ENCODE peak calls at places on chromosomes 1 and 21, in six cellular contexts. One of them, this sample, is unnamed.
A peak's percentile ranks its signal among the peaks of the same experiment; 100 is the strongest.

GRCh38 chr21:20030390-20030789 is 967.8 kb upstream of the NCAM2 start:
- DNase-seq in epithelial cell of proximal tubule: no peak
- DNase-seq in GM20000: no peak
- DNase-seq in Peyer's patch: no peak
- DNase-seq in HFFc6: no peak
- DNase-seq in pancreas: no peak
- DNase-seq in this sample: no peak

GRCh38 chr1:23528245-23528978 is 2.6 kb downstream of the E2F2 start:
- DNase-seq in epithelial cell of proximal tubule: no peak
- DNase-seq in GM20000: peak; percentile 67
- DNase-seq in Peyer's patch: peak; percentile 66
- DNase-seq in HFFc6: peak; percentile 87
- DNase-seq in pancreas: peak; percentile 84
- DNase-seq in this sample: peak; percentile 44

GRCh38 chr1:62247391-62248168 is 52.9 kb downstream of the L1TD1 start:
- DNase-seq in epithelial cell of proximal tubule: no peak
- DNase-seq in GM20000: no peak
- DNase-seq in Peyer's patch: no peak
- DNase-seq in HFFc6: no peak
- DNase-seq in pancreas: no peak
- DNase-seq in this sample: no peak

GRCh38 chr1:41536296-41536695 is 51.8 kb upstream of the EDN2 start:
- DNase-seq in epithelial cell of proximal tubule: no peak
- DNase-seq in GM20000: no peak
- DNase-seq in Peyer's patch: no peak
- DNase-seq in HFFc6: no peak
- DNase-seq in pancreas: no peak
- DNase-seq in this sample: no peak

GRCh38 chr21:32468567-32469175 is 56.2 kb downstream of the EVA1C start:
- DNase-seq in epithelial cell of proximal tubule: no peak
- DNase-seq in GM20000: no peak
- DNase-seq in Peyer's patch: no peak
- DNase-seq in HFFc6: no peak
- DNase-seq in pancreas: no peak
- DNase-seq in this sample: no peak

GRCh38 chr1:182173791-182174190 is 112.3 kb upstream of the ZNF648 start:
- DNase-seq in epithelial cell of proximal tubule: no peak
- DNase-seq in GM20000: no peak
- DNase-seq in Peyer's patch: no peak
- DNase-seq in HFFc6: no peak
- DNase-seq in pancreas: no peak
- DNase-seq in this sample: no peak

GRCh38 chr1:241749041-241749798 is 97.1 kb downstream of the WDR64 start:
- DNase-seq in epithelial cell of proximal tubule: no peak
- DNase-seq in GM20000: no peak
- DNase-seq in Peyer's patch: no peak
- DNase-seq in HFFc6: no peak
- DNase-seq in pancreas: no peak
- DNase-seq in this sample: no peak

GRCh38 chr1:228884615-228885566 is 149.6 kb downstream of the RHOU start:
- DNase-seq in epithelial cell of proximal tubule: no peak
- DNase-seq in GM20000: no peak
- DNase-seq in Peyer's patch: no peak
- DNase-seq in HFFc6: no peak
- DNase-seq in pancreas: no peak
- DNase-seq in this sample: no peak

GRCh38 chr1:36889478-36889845 is 144.9 kb downstream of the GRIK3 start:
- DNase-seq in epithelial cell of proximal tubule: no peak
- DNase-seq in GM20000: no peak
- DNase-seq in Peyer's patch: no peak
- DNase-seq in HFFc6: no peak
- DNase-seq in pancreas: no peak
- DNase-seq in this sample: no peak

GRCh38 chr21:45100866-45101265 is 26.5 kb downstream of the ADARB1 start:
- DNase-seq in epithelial cell of proximal tubule: no peak
- DNase-seq in GM20000: no peak
- DNase-seq in Peyer's patch: no peak
- DNase-seq in HFFc6: no peak
- DNase-seq in pancreas: no peak
- DNase-seq in this sample: no peak

GRCh38 chr1:2154022-2154421 is 40.5 kb downstream of the FAAP20 start:
- DNase-seq in epithelial cell of proximal tubule: no peak
- DNase-seq in GM20000: no peak
- DNase-seq in Peyer's patch: no peak
- DNase-seq in HFFc6: no peak
- DNase-seq in pancreas: no peak
- DNase-seq in this sample: no peak

GRCh38 chr21:38773108-38774061 is 32.3 kb upstream of the ETS2 start:
- DNase-seq in epithelial cell of proximal tubule: peak; percentile 70
- DNase-seq in GM20000: no peak
- DNase-seq in Peyer's patch: no peak
- DNase-seq in HFFc6: peak; percentile 97
- DNase-seq in pancreas: no peak
- DNase-seq in this sample: no peak

GRCh38 chr1:87686137-87686490 is 357.4 kb downstream of the LMO4 start:
- DNase-seq in epithelial cell of proximal tubule: no peak
- DNase-seq in GM20000: no peak
- DNase-seq in Peyer's patch: no peak
- DNase-seq in HFFc6: no peak
- DNase-seq in pancreas: no peak
- DNase-seq in this sample: no peak

GRCh38 chr1:74467786-74468377 is 44.5 kb downstream of the LRRC53 start:
- DNase-seq in epithelial cell of proximal tubule: no peak
- DNase-seq in GM20000: no peak
- DNase-seq in Peyer's patch: no peak
- DNase-seq in HFFc6: no peak
- DNase-seq in pancreas: no peak
- DNase-seq in this sample: no peak

GRCh38 chr1:96508226-96508625 is 213.4 kb upstream of the PTBP2 start:
- DNase-seq in epithelial cell of proximal tubule: no peak
- DNase-seq in GM20000: no peak
- DNase-seq in Peyer's patch: no peak
- DNase-seq in HFFc6: no peak
- DNase-seq in pancreas: no peak
- DNase-seq in this sample: no peak

GRCh38 chr21:44819283-44820243 is 1.7 kb upstream of the SUMO3 start:
- DNase-seq in epithelial cell of proximal tubule: no peak
- DNase-seq in GM20000: no peak
- DNase-seq in Peyer's patch: no peak
- DNase-seq in HFFc6: no peak
- DNase-seq in pancreas: no peak
- DNase-seq in this sample: no peak

GRCh38 chr1:62481681-62482080 is 44.8 kb downstream of the USP1 start:
- DNase-seq in epithelial cell of proximal tubule: no peak
- DNase-seq in GM20000: no peak
- DNase-seq in Peyer's patch: no peak
- DNase-seq in HFFc6: no peak
- DNase-seq in pancreas: no peak
- DNase-seq in this sample: no peak

GRCh38 chr1:1431006-1431844 is 4.3 kb upstream of the VWA1 start:
- DNase-seq in epithelial cell of proximal tubule: no peak
- DNase-seq in GM20000: no peak
- DNase-seq in Peyer's patch: no peak
- DNase-seq in HFFc6: no peak
- DNase-seq in pancreas: peak; percentile 38
- DNase-seq in this sample: no peak

GRCh38 chr1:161177936-161178244 is 583 bp upstream of the B4GALT3 start:
- DNase-seq in epithelial cell of proximal tubule: no peak
- DNase-seq in GM20000: no peak
- DNase-seq in Peyer's patch: no peak
- DNase-seq in HFFc6: no peak
- DNase-seq in pancreas: no peak
- DNase-seq in this sample: no peak

GRCh38 chr1:223037845-223038244 is 105.2 kb downstream of the TLR5 start:
- DNase-seq in epithelial cell of proximal tubule: no peak
- DNase-seq in GM20000: no peak
- DNase-seq in Peyer's patch: no peak
- DNase-seq in HFFc6: no peak
- DNase-seq in pancreas: no peak
- DNase-seq in this sample: no peak

GRCh38 chr21:46122758-46123683 is 25.1 kb downstream of the COL6A2 start:
- DNase-seq in epithelial cell of proximal tubule: no peak
- DNase-seq in GM20000: no peak
- DNase-seq in Peyer's patch: no peak
- DNase-seq in HFFc6: no peak
- DNase-seq in pancreas: no peak
- DNase-seq in this sample: no peak

GRCh38 chr1:203117611-203118575 is 9.6 kb upstream of the ADORA1 start:
- DNase-seq in epithelial cell of proximal tubule: no peak
- DNase-seq in GM20000: peak; percentile 82
- DNase-seq in Peyer's patch: peak; percentile 25
- DNase-seq in HFFc6: peak; percentile 45
- DNase-seq in pancreas: peak; percentile 79
- DNase-seq in this sample: no peak

GRCh38 chr1:8791819-8792218 is 25.6 kb downstream of the RERE start:
- DNase-seq in epithelial cell of proximal tubule: no peak
- DNase-seq in GM20000: no peak
- DNase-seq in Peyer's patch: no peak
- DNase-seq in HFFc6: no peak
- DNase-seq in pancreas: no peak
- DNase-seq in this sample: no peak

GRCh38 chr1:67804710-67805109 is 28.6 kb downstream of the GNG12 start:
- DNase-seq in epithelial cell of proximal tubule: no peak
- DNase-seq in GM20000: no peak
- DNase-seq in Peyer's patch: no peak
- DNase-seq in HFFc6: no peak
- DNase-seq in pancreas: no peak
- DNase-seq in this sample: no peak

DNA sequence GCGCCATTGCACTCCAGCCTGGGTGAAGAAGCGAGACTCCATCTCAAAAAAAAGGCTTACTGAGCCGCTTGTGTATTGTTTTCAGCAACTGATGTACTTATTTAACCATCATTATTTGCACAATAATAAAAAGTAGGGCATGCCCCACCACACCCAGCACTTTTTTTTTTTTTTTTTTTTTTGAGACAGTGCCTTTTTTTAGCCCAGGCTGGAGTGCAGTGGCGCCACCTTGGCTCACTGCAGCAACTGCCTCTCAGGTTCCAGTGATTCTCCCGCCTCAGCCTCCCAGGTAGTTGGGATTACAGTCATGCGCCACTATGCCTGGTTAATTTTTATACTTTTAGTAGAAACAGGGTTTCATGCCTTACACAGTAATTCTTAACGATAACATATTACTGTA is 12.2 kb upstream of the TRNAU1AP start:
- DNase-seq in epithelial cell of proximal tubule: no peak
- DNase-seq in GM20000: no peak
- DNase-seq in Peyer's patch: no peak
- DNase-seq in HFFc6: no peak
- DNase-seq in pancreas: no peak
- DNase-seq in this sample: no peak
- TF ChIP-seq CTCF in epithelial cell of proximal tubule: peak; percentile 26
- TF ChIP-seq CTCF in GM20000: no peak
- TF ChIP-seq CTCF in Peyer's patch: peak; percentile 13
- TF ChIP-seq CTCF in HFFc6: peak; percentile 38
- TF ChIP-seq CTCF in pancreas: no peak
- TF ChIP-seq CTCF in this sample: no peak

GRCh38 chr1:53752281-53752680 is 13.3 kb upstream of the GLIS1 start:
- DNase-seq in epithelial cell of proximal tubule: no peak
- DNase-seq in GM20000: no peak
- DNase-seq in Peyer's patch: no peak
- DNase-seq in HFFc6: no peak
- DNase-seq in pancreas: no peak
- DNase-seq in this sample: no peak

DNA sequence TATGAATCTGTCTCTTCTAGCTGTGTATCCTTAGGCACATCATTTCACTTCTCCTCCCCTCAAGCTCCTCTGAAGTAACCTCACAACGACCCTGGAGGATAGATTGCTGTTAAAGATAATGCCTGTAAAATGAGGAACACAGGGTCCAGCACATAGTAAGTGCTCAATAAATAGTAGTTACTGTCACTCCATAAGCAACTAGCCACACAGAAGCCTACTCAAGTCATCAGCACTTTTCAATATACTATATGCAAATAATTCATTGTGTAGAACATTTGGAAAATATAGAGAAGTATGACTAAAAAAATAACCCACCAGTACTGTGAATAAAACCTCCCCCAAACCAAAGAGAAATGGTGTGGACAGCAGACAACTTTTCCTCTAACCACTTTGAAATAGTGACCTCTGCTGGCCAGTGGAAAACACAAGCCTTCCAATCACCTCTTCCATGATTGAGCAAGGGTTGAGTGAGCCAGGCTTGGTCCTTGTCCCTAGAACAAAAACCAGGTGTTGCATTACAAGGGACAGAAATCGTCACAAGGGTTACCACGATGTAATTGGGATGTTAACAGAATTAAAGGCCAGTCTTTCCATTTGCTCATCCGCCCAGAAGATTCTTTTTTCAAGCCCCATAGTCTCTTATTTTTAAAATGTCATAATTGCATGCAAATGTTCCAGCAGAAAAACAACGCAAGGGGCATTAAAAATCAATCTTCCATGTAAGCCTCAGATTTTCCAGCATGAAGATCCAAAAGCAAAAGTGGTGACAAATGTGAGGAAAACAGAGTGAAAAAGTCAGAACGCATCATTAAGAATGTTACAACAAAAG is 15.7 kb upstream of the GLIS1 start:
- DNase-seq in epithelial cell of proximal tubule: no peak
- DNase-seq in GM20000: peak; percentile 49
- DNase-seq in Peyer's patch: no peak
- DNase-seq in HFFc6: peak; percentile 61
- DNase-seq in pancreas: no peak
- DNase-seq in this sample: no peak
- TF ChIP-seq CTCF in epithelial cell of proximal tubule: peak; percentile 92
- TF ChIP-seq CTCF in GM20000: peak; percentile 68
- TF ChIP-seq CTCF in Peyer's patch: peak; percentile 60
- TF ChIP-seq CTCF in HFFc6: peak; percentile 94
- TF ChIP-seq CTCF in pancreas: peak; percentile 48
- TF ChIP-seq CTCF in this sample: peak; percentile 70

DNA sequence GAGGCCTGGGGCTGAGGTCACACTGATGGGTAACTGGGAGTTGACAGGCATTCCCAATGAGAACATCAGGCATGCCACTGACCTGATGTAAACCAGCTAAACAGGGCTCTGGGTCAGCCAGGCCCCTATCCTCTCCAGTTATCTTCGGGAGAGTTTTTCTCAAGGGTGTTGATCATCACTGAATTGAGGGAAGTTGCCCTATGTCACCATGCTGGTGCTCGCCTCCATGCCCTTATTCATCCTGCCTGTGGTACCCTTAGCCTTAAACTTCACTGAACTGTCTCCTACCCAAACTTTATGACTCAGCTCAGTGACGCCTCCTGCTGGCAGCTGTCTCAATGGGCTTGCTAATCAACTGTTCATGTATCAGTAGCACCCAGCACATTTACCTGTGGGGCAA is 80.7 kb upstream of the TNR start:
- DNase-seq in epithelial cell of proximal tubule: no peak
- DNase-seq in GM20000: no peak
- DNase-seq in Peyer's patch: no peak
- DNase-seq in HFFc6: no peak
- DNase-seq in pancreas: peak; percentile 54
- DNase-seq in this sample: no peak
- TF ChIP-seq CTCF in epithelial cell of proximal tubule: peak; percentile 54
- TF ChIP-seq CTCF in GM20000: peak; percentile 7
- TF ChIP-seq CTCF in Peyer's patch: no peak
- TF ChIP-seq CTCF in HFFc6: peak; percentile 14
- TF ChIP-seq CTCF in pancreas: peak; percentile 23
- TF ChIP-seq CTCF in this sample: no peak

GRCh38 chr1:64013395-64013794 is 190.0 kb upstream of the UBE2U start:
- DNase-seq in epithelial cell of proximal tubule: no peak
- DNase-seq in GM20000: no peak
- DNase-seq in Peyer's patch: no peak
- DNase-seq in HFFc6: no peak
- DNase-seq in pancreas: no peak
- DNase-seq in this sample: no peak
- TF ChIP-seq CTCF in epithelial cell of proximal tubule: no peak
- TF ChIP-seq CTCF in GM20000: no peak
- TF ChIP-seq CTCF in Peyer's patch: no peak
- TF ChIP-seq CTCF in HFFc6: no peak
- TF ChIP-seq CTCF in pancreas: no peak
- TF ChIP-seq CTCF in this sample: no peak

GRCh38 chr1:207052736-207053545 is at the start of gene PFKFB2:
- DNase-seq in epithelial cell of proximal tubule: peak; percentile 96
- DNase-seq in GM20000: peak; percentile 87
- DNase-seq in Peyer's patch: peak; percentile 99
- DNase-seq in HFFc6: peak; percentile 94
- DNase-seq in pancreas: peak; percentile 100
- DNase-seq in this sample: peak; percentile 91
- TF ChIP-seq CTCF in epithelial cell of proximal tubule: peak; percentile 9
- TF ChIP-seq CTCF in GM20000: no peak
- TF ChIP-seq CTCF in Peyer's patch: peak; percentile 62
- TF ChIP-seq CTCF in HFFc6: peak; percentile 20
- TF ChIP-seq CTCF in pancreas: peak; percentile 12
- TF ChIP-seq CTCF in this sample: no peak

This sample was measured in natural killer cell.